ENCODE peak calls at places on chromosomes 2 and 18, in five cellular contexts. One of them, this sample, is unnamed. For H3K4me1 and H3K9me3, the result is how much of the 10 kb centered on the place peaks cover.

GRCh38 chr2:96801464-96802280 is 14.4 kb upstream of the CNNM3 start:
- DNase-seq in naive thymus-derived CD4-positive, alpha-beta T cell: no peak
- DNase-seq in HAP-1: no peak
- DNase-seq in upper lobe of left lung: no peak
- DNase-seq in sigmoid colon: peak
- DNase-seq in this sample: no peak

GRCh38 chr18:36692331-36692730 is 136.5 kb downstream of the TPGS2 start:
- DNase-seq in naive thymus-derived CD4-positive, alpha-beta T cell: no peak
- DNase-seq in HAP-1: no peak
- DNase-seq in upper lobe of left lung: no peak
- DNase-seq in sigmoid colon: no peak
- DNase-seq in this sample: no peak

GRCh38 chr2:126657146-126657635 is 1.2 kb downstream of the GYPC start:
- DNase-seq in naive thymus-derived CD4-positive, alpha-beta T cell: peak
- DNase-seq in HAP-1: peak
- DNase-seq in upper lobe of left lung: no peak
- DNase-seq in sigmoid colon: peak
- DNase-seq in this sample: peak

GRCh38 chr2:3959372-3959771 is 256.0 kb downstream of the DCDC2C start:
- DNase-seq in naive thymus-derived CD4-positive, alpha-beta T cell: no peak
- DNase-seq in HAP-1: peak
- DNase-seq in upper lobe of left lung: no peak
- DNase-seq in sigmoid colon: no peak
- DNase-seq in this sample: no peak

GRCh38 chr2:230691005-230691647 is 21.5 kb upstream of the CAB39 start:
- DNase-seq in naive thymus-derived CD4-positive, alpha-beta T cell: no peak
- DNase-seq in HAP-1: no peak
- DNase-seq in upper lobe of left lung: no peak
- DNase-seq in sigmoid colon: no peak
- DNase-seq in this sample: no peak

GRCh38 chr2:146634256-146635068 is 1210.4 kb upstream of the ACVR2A start:
- DNase-seq in naive thymus-derived CD4-positive, alpha-beta T cell: no peak
- DNase-seq in HAP-1: no peak
- DNase-seq in upper lobe of left lung: no peak
- DNase-seq in sigmoid colon: no peak
- DNase-seq in this sample: no peak

GRCh38 chr2:167134381-167135072 is 246.2 kb downstream of the XIRP2 start:
- DNase-seq in naive thymus-derived CD4-positive, alpha-beta T cell: no peak
- DNase-seq in HAP-1: no peak
- DNase-seq in upper lobe of left lung: no peak
- DNase-seq in sigmoid colon: no peak
- DNase-seq in this sample: no peak

GRCh38 chr2:107078584-107078983 is 192.6 kb upstream of the ST6GAL2 start:
- DNase-seq in naive thymus-derived CD4-positive, alpha-beta T cell: no peak
- DNase-seq in HAP-1: no peak
- DNase-seq in upper lobe of left lung: no peak
- DNase-seq in sigmoid colon: no peak
- DNase-seq in this sample: no peak

GRCh38 chr2:75130171-75130570 is 69.1 kb downstream of the TACR1 start:
- DNase-seq in naive thymus-derived CD4-positive, alpha-beta T cell: no peak
- DNase-seq in HAP-1: no peak
- DNase-seq in upper lobe of left lung: no peak
- DNase-seq in sigmoid colon: no peak
- DNase-seq in this sample: no peak

GRCh38 chr2:196939381-196939780 is 12.9 kb upstream of the PGAP1 start:
- DNase-seq in naive thymus-derived CD4-positive, alpha-beta T cell: no peak
- DNase-seq in HAP-1: no peak
- DNase-seq in upper lobe of left lung: no peak
- DNase-seq in sigmoid colon: no peak
- DNase-seq in this sample: peak

GRCh38 chr2:145815933-145816332 is 1296.0 kb upstream of the ZEB2 start:
- DNase-seq in naive thymus-derived CD4-positive, alpha-beta T cell: no peak
- DNase-seq in HAP-1: no peak
- DNase-seq in upper lobe of left lung: no peak
- DNase-seq in sigmoid colon: no peak
- DNase-seq in this sample: no peak

GRCh38 chr2:1453561-1453960 is 40.3 kb downstream of the TPO start:
- DNase-seq in naive thymus-derived CD4-positive, alpha-beta T cell: no peak
- DNase-seq in HAP-1: no peak
- DNase-seq in upper lobe of left lung: no peak
- DNase-seq in sigmoid colon: no peak
- DNase-seq in this sample: no peak

GRCh38 chr2:62897187-62897827 is 153.3 kb upstream of the OTX1 start:
- DNase-seq in naive thymus-derived CD4-positive, alpha-beta T cell: no peak
- DNase-seq in HAP-1: no peak
- DNase-seq in upper lobe of left lung: no peak
- DNase-seq in sigmoid colon: no peak
- DNase-seq in this sample: no peak

GRCh38 chr2:158179660-158180059 is 78.0 kb downstream of the UPP2 start:
- DNase-seq in naive thymus-derived CD4-positive, alpha-beta T cell: no peak
- DNase-seq in HAP-1: peak
- DNase-seq in upper lobe of left lung: no peak
- DNase-seq in sigmoid colon: no peak
- DNase-seq in this sample: no peak

GRCh38 chr18:1015777-1016176 is 111.1 kb downstream of the ADCYAP1 start:
- DNase-seq in naive thymus-derived CD4-positive, alpha-beta T cell: no peak
- DNase-seq in HAP-1: no peak
- DNase-seq in upper lobe of left lung: no peak
- DNase-seq in sigmoid colon: no peak
- DNase-seq in this sample: no peak

GRCh38 chr2:111898703-111899514 is 502 bp downstream of the MERTK start:
- DNase-seq in naive thymus-derived CD4-positive, alpha-beta T cell: peak
- DNase-seq in HAP-1: no peak
- DNase-seq in upper lobe of left lung: no peak
- DNase-seq in sigmoid colon: peak
- DNase-seq in this sample: no peak

GRCh38 chr2:143083636-143084035 is 45.6 kb upstream of the ARHGAP15 start:
- DNase-seq in naive thymus-derived CD4-positive, alpha-beta T cell: no peak
- DNase-seq in HAP-1: no peak
- DNase-seq in upper lobe of left lung: no peak
- DNase-seq in sigmoid colon: no peak
- DNase-seq in this sample: no peak

GRCh38 chr2:96082211-96083063 is 33.9 kb downstream of the ADRA2B start:
- DNase-seq in naive thymus-derived CD4-positive, alpha-beta T cell: no peak
- DNase-seq in HAP-1: no peak
- DNase-seq in upper lobe of left lung: no peak
- DNase-seq in sigmoid colon: no peak
- DNase-seq in this sample: no peak

GRCh38 chr2:105329197-105329554 is 359 bp downstream of the TGFBRAP1 start:
- DNase-seq in naive thymus-derived CD4-positive, alpha-beta T cell: no peak
- DNase-seq in HAP-1: no peak
- DNase-seq in upper lobe of left lung: no peak
- DNase-seq in sigmoid colon: peak
- DNase-seq in this sample: no peak

GRCh38 chr18:9811978-9812377 is 73.8 kb upstream of the TXNDC2 start:
- DNase-seq in naive thymus-derived CD4-positive, alpha-beta T cell: no peak
- DNase-seq in HAP-1: no peak
- DNase-seq in upper lobe of left lung: no peak
- DNase-seq in sigmoid colon: no peak
- DNase-seq in this sample: no peak

GRCh38 chr18:9810994-9811393 is 74.8 kb upstream of the TXNDC2 start:
- DNase-seq in naive thymus-derived CD4-positive, alpha-beta T cell: no peak
- DNase-seq in HAP-1: no peak
- DNase-seq in upper lobe of left lung: no peak
- DNase-seq in sigmoid colon: peak
- DNase-seq in this sample: no peak

GRCh38 chr18:9817286-9817685 is 68.5 kb upstream of the TXNDC2 start:
- DNase-seq in naive thymus-derived CD4-positive, alpha-beta T cell: no peak
- DNase-seq in HAP-1: no peak
- DNase-seq in upper lobe of left lung: no peak
- DNase-seq in sigmoid colon: no peak
- DNase-seq in this sample: no peak

GRCh38 chr18:9817725-9818422 is 67.9 kb upstream of the TXNDC2 start:
- DNase-seq in naive thymus-derived CD4-positive, alpha-beta T cell: no peak
- DNase-seq in HAP-1: no peak
- DNase-seq in upper lobe of left lung: no peak
- DNase-seq in sigmoid colon: no peak
- DNase-seq in this sample: no peak

DNA sequence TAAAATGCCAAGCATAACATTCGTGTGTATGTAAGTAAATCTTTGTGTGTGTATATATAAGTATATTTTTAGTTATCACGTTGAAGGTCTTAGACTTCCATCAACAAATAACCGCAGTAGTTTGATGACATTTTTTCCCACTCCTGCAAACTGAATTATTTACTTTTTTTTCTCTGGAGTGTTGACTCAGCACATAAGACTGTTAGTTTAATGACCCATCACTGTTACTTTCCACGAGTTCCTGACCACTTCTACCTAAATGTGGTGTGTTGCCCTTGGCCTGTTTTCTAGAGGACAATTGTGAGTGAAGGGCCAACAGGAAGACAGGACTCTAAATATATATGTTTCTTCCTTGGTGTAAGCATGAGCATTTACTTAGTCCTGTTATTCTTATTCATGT is 71.3 kb upstream of the TXNDC2 start:
- DNase-seq in naive thymus-derived CD4-positive, alpha-beta T cell: no peak
- DNase-seq in HAP-1: no peak
- DNase-seq in upper lobe of left lung: no peak
- DNase-seq in sigmoid colon: no peak
- DNase-seq in this sample: no peak
- H3K4me1 ChIP-seq in naive thymus-derived CD4-positive, alpha-beta T cell: under half
- H3K4me1 ChIP-seq in HAP-1: under half
- H3K4me1 ChIP-seq in upper lobe of left lung: under half
- H3K4me1 ChIP-seq in sigmoid colon: under half
- H3K4me1 ChIP-seq in this sample: under half

DNA sequence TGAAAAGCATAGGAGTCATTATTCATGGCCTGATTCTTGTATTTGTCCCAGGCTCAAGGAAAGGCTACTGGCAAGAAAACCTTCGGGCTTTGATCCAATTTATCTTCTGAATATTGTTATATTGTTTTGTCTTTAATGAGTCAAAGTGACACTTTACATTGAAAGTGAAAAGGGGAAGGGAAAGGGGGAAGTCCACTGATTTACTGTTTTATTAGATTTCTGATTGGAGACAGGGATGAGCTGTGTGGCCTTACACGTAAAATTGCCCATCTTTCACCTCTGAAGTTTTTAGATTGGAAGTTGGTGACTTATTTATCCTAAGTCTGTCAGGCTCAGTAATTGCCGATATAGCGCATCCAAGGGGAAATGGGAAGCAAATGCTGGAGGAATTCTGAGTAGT is 843.8 kb upstream of the LRRTM1 start:
- DNase-seq in naive thymus-derived CD4-positive, alpha-beta T cell: no peak
- DNase-seq in HAP-1: no peak
- DNase-seq in upper lobe of left lung: no peak
- DNase-seq in sigmoid colon: no peak
- DNase-seq in this sample: no peak
- H3K9me3 ChIP-seq in naive thymus-derived CD4-positive, alpha-beta T cell: under half
- H3K9me3 ChIP-seq in HAP-1: under half
- H3K9me3 ChIP-seq in upper lobe of left lung: under half
- H3K9me3 ChIP-seq in sigmoid colon: under half
- H3K9me3 ChIP-seq in this sample: under half

GRCh38 chr2:56448999-56449431 is 265.2 kb downstream of the CCDC85A start:
- DNase-seq in naive thymus-derived CD4-positive, alpha-beta T cell: no peak
- DNase-seq in HAP-1: no peak
- DNase-seq in upper lobe of left lung: no peak
- DNase-seq in sigmoid colon: no peak
- DNase-seq in this sample: no peak

GRCh38 chr2:56448403-56448998 is 264.7 kb downstream of the CCDC85A start:
- DNase-seq in naive thymus-derived CD4-positive, alpha-beta T cell: no peak
- DNase-seq in HAP-1: no peak
- DNase-seq in upper lobe of left lung: no peak
- DNase-seq in sigmoid colon: no peak
- DNase-seq in this sample: no peak

GRCh38 chr2:56449449-56449860 is 265.7 kb downstream of the CCDC85A start:
- DNase-seq in naive thymus-derived CD4-positive, alpha-beta T cell: no peak
- DNase-seq in HAP-1: no peak
- DNase-seq in upper lobe of left lung: no peak
- DNase-seq in sigmoid colon: no peak
- DNase-seq in this sample: no peak

GRCh38 chr2:56450083-56450482 is 266.3 kb downstream of the CCDC85A start:
- DNase-seq in naive thymus-derived CD4-positive, alpha-beta T cell: no peak
- DNase-seq in HAP-1: no peak
- DNase-seq in upper lobe of left lung: no peak
- DNase-seq in sigmoid colon: no peak
- DNase-seq in this sample: no peak

DNA sequence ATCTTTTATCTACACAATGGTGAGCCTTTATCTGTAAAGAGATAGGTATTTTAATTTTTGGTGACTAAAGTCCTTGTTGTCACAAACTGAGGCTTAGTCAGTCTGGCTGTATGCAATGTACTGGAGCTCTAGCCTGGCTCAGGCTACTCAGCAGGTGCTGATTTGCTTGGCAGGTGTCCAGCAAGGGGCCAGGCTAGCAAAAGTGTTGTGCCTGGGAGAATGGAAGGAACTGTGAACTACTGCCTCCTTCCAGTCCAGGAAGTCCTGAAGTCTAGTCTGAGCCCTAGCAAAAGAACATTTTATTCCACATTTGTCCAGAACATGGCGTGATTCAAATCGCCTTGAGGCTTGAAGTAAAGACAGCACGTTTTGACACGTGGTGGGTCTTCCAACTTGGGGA is 260.5 kb downstream of the CCDC85A start:
- DNase-seq in naive thymus-derived CD4-positive, alpha-beta T cell: no peak
- DNase-seq in HAP-1: no peak
- DNase-seq in upper lobe of left lung: no peak
- DNase-seq in sigmoid colon: no peak
- DNase-seq in this sample: no peak
- H3K4me1 ChIP-seq in naive thymus-derived CD4-positive, alpha-beta T cell: under half
- H3K4me1 ChIP-seq in HAP-1: under half
- H3K4me1 ChIP-seq in upper lobe of left lung: under half
- H3K4me1 ChIP-seq in sigmoid colon: under half
- H3K4me1 ChIP-seq in this sample: under half

DNA sequence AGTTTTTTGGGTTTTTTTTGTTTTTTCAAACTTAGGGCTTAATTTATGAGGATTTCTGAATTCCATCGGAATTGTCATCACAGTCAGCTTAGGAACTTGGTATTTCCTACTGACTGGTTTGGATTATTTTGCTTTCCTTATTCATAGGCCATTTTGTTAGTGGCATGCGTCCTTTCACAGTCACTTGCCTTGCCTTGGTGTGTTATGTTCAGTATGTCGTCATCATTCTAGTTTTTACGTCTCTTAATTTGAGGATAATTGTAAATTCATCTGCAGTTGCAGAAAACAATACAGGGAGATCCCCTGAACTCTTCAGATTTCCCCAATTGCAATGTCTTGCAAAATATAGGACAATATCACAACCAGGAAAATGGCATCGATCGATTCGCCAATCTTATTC is 485.3 kb downstream of the CBLN2 start:
- DNase-seq in naive thymus-derived CD4-positive, alpha-beta T cell: no peak
- DNase-seq in HAP-1: no peak
- DNase-seq in upper lobe of left lung: no peak
- DNase-seq in sigmoid colon: no peak
- DNase-seq in this sample: no peak
- H3K9me3 ChIP-seq in naive thymus-derived CD4-positive, alpha-beta T cell: under half
- H3K9me3 ChIP-seq in HAP-1: under half
- H3K9me3 ChIP-seq in upper lobe of left lung: under half
- H3K9me3 ChIP-seq in sigmoid colon: under half
- H3K9me3 ChIP-seq in this sample: under half

GRCh38 chr2:18831916-18832510 is 242.6 kb upstream of the NT5C1B start:
- DNase-seq in naive thymus-derived CD4-positive, alpha-beta T cell: no peak
- DNase-seq in HAP-1: no peak
- DNase-seq in upper lobe of left lung: no peak
- DNase-seq in sigmoid colon: no peak
- DNase-seq in this sample: no peak
- H3K4me1 ChIP-seq in naive thymus-derived CD4-positive, alpha-beta T cell: under half
- H3K4me1 ChIP-seq in HAP-1: under half
- H3K4me1 ChIP-seq in upper lobe of left lung: under half
- H3K4me1 ChIP-seq in sigmoid colon: under half
- H3K4me1 ChIP-seq in this sample: under half